ENCODE peak calls at places on chromosome 5, in five cellular contexts. One of them, this sample, is unnamed.

GRCh38 chr5:74682636-74683035 is 2.4 kb upstream of the HEXB start:
- DNase-seq in A549: no peak
- DNase-seq in OCI-LY7: no peak
- DNase-seq in GM23338: no peak
- DNase-seq in GM23248: no peak
- DNase-seq in this sample: no peak

GRCh38 chr5:98635631-98636030 is 137.8 kb upstream of the RGMB start:
- DNase-seq in A549: peak
- DNase-seq in OCI-LY7: no peak
- DNase-seq in GM23338: no peak
- DNase-seq in GM23248: no peak
- DNase-seq in this sample: no peak

GRCh38 chr5:160159991-160160826 is 41.0 kb upstream of the PWWP2A start:
- DNase-seq in A549: no peak
- DNase-seq in OCI-LY7: peak
- DNase-seq in GM23338: peak
- DNase-seq in GM23248: no peak
- DNase-seq in this sample: no peak

GRCh38 chr5:6195711-6196358 is 182.5 kb downstream of the MED10 start:
- DNase-seq in A549: no peak
- DNase-seq in OCI-LY7: no peak
- DNase-seq in GM23338: peak
- DNase-seq in GM23248: no peak
- DNase-seq in this sample: peak

GRCh38 chr5:136080483-136081180 is 51.8 kb downstream of the TGFBI start:
- DNase-seq in A549: peak
- DNase-seq in OCI-LY7: no peak
- DNase-seq in GM23338: peak
- DNase-seq in GM23248: peak
- DNase-seq in this sample: no peak

GRCh38 chr5:53820119-53820801 is 259.8 kb downstream of the NDUFS4 start:
- DNase-seq in A549: no peak
- DNase-seq in OCI-LY7: no peak
- DNase-seq in GM23338: no peak
- DNase-seq in GM23248: no peak
- DNase-seq in this sample: no peak

GRCh38 chr5:125812631-125813030 is 610.6 kb upstream of the GRAMD2B start:
- DNase-seq in A549: no peak
- DNase-seq in OCI-LY7: no peak
- DNase-seq in GM23338: peak
- DNase-seq in GM23248: no peak
- DNase-seq in this sample: no peak

GRCh38 chr5:114152656-114153360 is 209.1 kb upstream of the KCNN2 start:
- DNase-seq in A549: no peak
- DNase-seq in OCI-LY7: no peak
- DNase-seq in GM23338: no peak
- DNase-seq in GM23248: no peak
- DNase-seq in this sample: no peak

GRCh38 chr5:109298794-109299193 is 111.0 kb downstream of the PJA2 start:
- DNase-seq in A549: no peak
- DNase-seq in OCI-LY7: no peak
- DNase-seq in GM23338: no peak
- DNase-seq in GM23248: no peak
- DNase-seq in this sample: no peak

GRCh38 chr5:16970260-16970659 is 34.2 kb upstream of the MYO10 start:
- DNase-seq in A549: no peak
- DNase-seq in OCI-LY7: no peak
- DNase-seq in GM23338: no peak
- DNase-seq in GM23248: no peak
- DNase-seq in this sample: no peak

GRCh38 chr5:132295505-132296411 is 1.6 kb downstream of the SLC22A4 start:
- DNase-seq in A549: no peak
- DNase-seq in OCI-LY7: no peak
- DNase-seq in GM23338: no peak
- DNase-seq in GM23248: peak
- DNase-seq in this sample: no peak

GRCh38 chr5:38922199-38922598 is 76.4 kb downstream of the OSMR start:
- DNase-seq in A549: peak
- DNase-seq in OCI-LY7: peak
- DNase-seq in GM23338: peak
- DNase-seq in GM23248: peak
- DNase-seq in this sample: peak

GRCh38 chr5:78756853-78757252 is 108.3 kb upstream of the LHFPL2 start:
- DNase-seq in A549: no peak
- DNase-seq in OCI-LY7: no peak
- DNase-seq in GM23338: no peak
- DNase-seq in GM23248: no peak
- DNase-seq in this sample: no peak
- H3K4me2 ChIP-seq in A549: peak
- H3K4me2 ChIP-seq in OCI-LY7: no peak
- H3K4me2 ChIP-seq in GM23338: no peak
- H3K4me2 ChIP-seq in GM23248: peak
- H3K4me2 ChIP-seq in this sample: no peak

GRCh38 chr5:121695307-121695706 is 156.4 kb upstream of the FTMT start:
- DNase-seq in A549: no peak
- DNase-seq in OCI-LY7: no peak
- DNase-seq in GM23338: no peak
- DNase-seq in GM23248: no peak
- DNase-seq in this sample: no peak
- H3K4me2 ChIP-seq in A549: peak
- H3K4me2 ChIP-seq in OCI-LY7: no peak
- H3K4me2 ChIP-seq in GM23338: no peak
- H3K4me2 ChIP-seq in GM23248: no peak
- H3K4me2 ChIP-seq in this sample: peak

GRCh38 chr5:157918811-157919742 is 60.1 kb upstream of the CLINT1 start:
- DNase-seq in A549: peak
- DNase-seq in OCI-LY7: peak
- DNase-seq in GM23338: no peak
- DNase-seq in GM23248: peak
- DNase-seq in this sample: no peak
- H3K4me2 ChIP-seq in A549: peak
- H3K4me2 ChIP-seq in OCI-LY7: peak
- H3K4me2 ChIP-seq in GM23338: no peak
- H3K4me2 ChIP-seq in GM23248: no peak
- H3K4me2 ChIP-seq in this sample: no peak

GRCh38 chr5:128799945-128800344 is 165.3 kb upstream of the SLC27A6 start:
- DNase-seq in A549: no peak
- DNase-seq in OCI-LY7: no peak
- DNase-seq in GM23338: no peak
- DNase-seq in GM23248: no peak
- DNase-seq in this sample: no peak
- H3K4me2 ChIP-seq in A549: no peak
- H3K4me2 ChIP-seq in OCI-LY7: no peak
- H3K4me2 ChIP-seq in GM23338: no peak
- H3K4me2 ChIP-seq in GM23248: no peak
- H3K4me2 ChIP-seq in this sample: no peak

This sample was measured in PC-3.